ENCODE peak calls at places on chromosomes 7 and 10, in ten cellular contexts. A is choroid plexus epithelial cell; N is KG1; D is left lobe of liver; F is GDM1; R is amniotic stem cell; M is fibroblast of lung; H is activated CD8-positive, alpha-beta memory T cell treated with anti-CD3 and anti-CD28 coated beads for 48 hours; L is left lung; J is ecto neural progenitor cell. T is an unnamed sample.

GRCh38 chr7:100626530-100627237 is 14.3 kb downstream of the MOSPD3 start:
- DNase-seq in A (peak), N (no peak), D (peak), F (no peak), R (peak), M (peak), H (peak), L (peak), J (peak), T (no peak)

GRCh38 chr7:22025075-22025474 is 79.4 kb upstream of the CDCA7L start:
- DNase-seq in A (no peak), N (no peak), D (no peak), F (no peak), R (no peak), M (no peak), H (no peak), L (no peak), J (no peak), T (no peak)

GRCh38 chr10:6310977-6311376 is 108.2 kb downstream of the PFKFB3 start:
- DNase-seq in A (no peak), N (no peak), D (no peak), F (no peak), R (no peak), M (no peak), H (no peak), L (no peak), J (no peak), T (no peak)

GRCh38 chr7:114432627-114433026 is 18.0 kb downstream of the FOXP2 start:
- DNase-seq in A (no peak), N (no peak), D (no peak), F (no peak), R (no peak), M (no peak), H (no peak), L (no peak), J (no peak), T (no peak)

GRCh38 chr7:97819161-97819560 is 53.0 kb downstream of the ASNS start:
- DNase-seq in A (no peak), N (no peak), D (no peak), F (no peak), R (no peak), M (no peak), H (no peak), L (no peak), J (no peak), T (no peak)

GRCh38 chr10:6204341-6205191 is 1.8 kb downstream of the PFKFB3 start:
- DNase-seq in A (peak), N (no peak), D (no peak), F (no peak), R (peak), M (peak), H (no peak), L (peak), J (peak), T (no peak)

GRCh38 chr10:88991161-88991899 is 732 bp downstream of the FAS start:
- DNase-seq in A (peak), N (peak), D (peak), F (peak), R (no peak), M (peak), H (peak), L (peak), J (peak), T (no peak)

GRCh38 chr10:74047304-74047703 is 49.4 kb downstream of the VCL start:
- DNase-seq in A (peak), N (no peak), D (no peak), F (no peak), R (no peak), M (peak), H (no peak), L (no peak), J (no peak), T (no peak)

GRCh38 chr7:22814261-22815208 is 8.1 kb downstream of the TOMM7 start:
- DNase-seq in A (peak), N (no peak), D (no peak), F (no peak), R (peak), M (peak), H (no peak), L (no peak), J (no peak), T (no peak)